ENCODE peak calls at places on chromosomes 12 and 14, in four cellular contexts. One of them, this sample, is unnamed.

GRCh38 chr12:13924286-13924685 is 57.1 kb downstream of the GRIN2B start:
- DNase-seq in astrocyte of the cerebellum: no peak
- DNase-seq in aorta: no peak
- DNase-seq in GM06990: no peak
- DNase-seq in this sample: no peak

GRCh38 chr12:95498968-95499367 is 25.0 kb downstream of the METAP2 start:
- DNase-seq in astrocyte of the cerebellum: no peak
- DNase-seq in aorta: no peak
- DNase-seq in GM06990: no peak
- DNase-seq in this sample: no peak

GRCh38 chr12:131803995-131804521 is 24.1 kb upstream of the MMP17 start:
- DNase-seq in astrocyte of the cerebellum: peak
- DNase-seq in aorta: no peak
- DNase-seq in GM06990: no peak
- DNase-seq in this sample: no peak

GRCh38 chr12:2642176-2642892 is 152.4 kb upstream of the FKBP4 start:
- DNase-seq in astrocyte of the cerebellum: no peak
- DNase-seq in aorta: no peak
- DNase-seq in GM06990: no peak
- DNase-seq in this sample: no peak

GRCh38 chr14:103745424-103745823 is 29.8 kb downstream of the ZFYVE21 start:
- DNase-seq in astrocyte of the cerebellum: no peak
- DNase-seq in aorta: no peak
- DNase-seq in GM06990: no peak
- DNase-seq in this sample: no peak

GRCh38 chr14:64387232-64387737 is 868 bp upstream of the MTHFD1 start:
- DNase-seq in astrocyte of the cerebellum: no peak
- DNase-seq in aorta: no peak
- DNase-seq in GM06990: no peak
- DNase-seq in this sample: no peak

GRCh38 chr12:124752437-124753229 is 111.0 kb downstream of the SCARB1 start:
- DNase-seq in astrocyte of the cerebellum: no peak
- DNase-seq in aorta: peak
- DNase-seq in GM06990: no peak
- DNase-seq in this sample: no peak

GRCh38 chr14:77027538-77028383 is 747 bp downstream of the IRF2BPL start:
- DNase-seq in astrocyte of the cerebellum: no peak
- DNase-seq in aorta: peak
- DNase-seq in GM06990: peak
- DNase-seq in this sample: no peak

GRCh38 chr12:117412465-117413190 is 51.2 kb upstream of the NOS1 start:
- DNase-seq in astrocyte of the cerebellum: no peak
- DNase-seq in aorta: no peak
- DNase-seq in GM06990: no peak
- DNase-seq in this sample: no peak

GRCh38 chr14:57388072-57388471 is 2.3 kb upstream of the NAA30 start:
- DNase-seq in astrocyte of the cerebellum: no peak
- DNase-seq in aorta: no peak
- DNase-seq in GM06990: no peak
- DNase-seq in this sample: no peak

GRCh38 chr12:1583421-1584078 is 10.8 kb downstream of the FBXL14 start:
- DNase-seq in astrocyte of the cerebellum: peak
- DNase-seq in aorta: peak
- DNase-seq in GM06990: peak
- DNase-seq in this sample: no peak

GRCh38 chr12:27970981-27971489 is 1.5 kb downstream of the PTHLH start:
- DNase-seq in astrocyte of the cerebellum: no peak
- DNase-seq in aorta: no peak
- DNase-seq in GM06990: no peak
- DNase-seq in this sample: no peak

GRCh38 chr14:54444003-54444402 is 2.8 kb upstream of the CNIH1 start:
- DNase-seq in astrocyte of the cerebellum: peak
- DNase-seq in aorta: no peak
- DNase-seq in GM06990: no peak
- DNase-seq in this sample: no peak

GRCh38 chr14:101817511-101818001 is 56.0 kb downstream of the PPP2R5C start:
- DNase-seq in astrocyte of the cerebellum: no peak
- DNase-seq in aorta: no peak
- DNase-seq in GM06990: no peak
- DNase-seq in this sample: no peak

GRCh38 chr14:99612065-99612736 is 8.2 kb upstream of the CCDC85C start:
- DNase-seq in astrocyte of the cerebellum: no peak
- DNase-seq in aorta: no peak
- DNase-seq in GM06990: no peak
- DNase-seq in this sample: no peak

GRCh38 chr12:56086096-56086495 is 6.1 kb downstream of the ERBB3 start:
- DNase-seq in astrocyte of the cerebellum: no peak
- DNase-seq in aorta: no peak
- DNase-seq in GM06990: no peak
- DNase-seq in this sample: no peak